ENCODE peak calls at places on chromosomes 4 and X, in four cellular contexts. One of them, this sample, is unnamed.

GRCh38 chr4:85092536-85092935 is 126.0 kb upstream of the WDFY3 start:
- DNase-seq in iris pigment epithelial cell: no peak
- DNase-seq in neural crest cell: no peak
- DNase-seq in memory B cell: no peak
- DNase-seq in this sample: no peak

GRCh38 chr4:181957088-181957487 is 286.1 kb upstream of the TENM3 start:
- DNase-seq in memory B cell: no peak
- DNase-seq in iris pigment epithelial cell: peak; percentile 88
- DNase-seq in neural crest cell: no peak
- DNase-seq in this sample: peak; percentile 81

GRCh38 chr4:40829586-40829985 is 79.8 kb downstream of the NSUN7 start:
- DNase-seq in neural crest cell: no peak
- DNase-seq in iris pigment epithelial cell: no peak
- DNase-seq in memory B cell: no peak
- DNase-seq in this sample: no peak

GRCh38 chr4:23629421-23629820 is 260.4 kb downstream of the PPARGC1A start:
- DNase-seq in iris pigment epithelial cell: no peak
- DNase-seq in memory B cell: no peak
- DNase-seq in neural crest cell: no peak
- DNase-seq in this sample: no peak

GRCh38 chr4:5678977-5679376 is 29.4 kb downstream of the EVC2 start:
- DNase-seq in neural crest cell: no peak
- DNase-seq in memory B cell: no peak
- DNase-seq in iris pigment epithelial cell: peak; percentile 64
- DNase-seq in this sample: no peak

GRCh38 chrX:41276661-41277506 is 57.1 kb upstream of the DDX3X start:
- DNase-seq in neural crest cell: no peak
- DNase-seq in iris pigment epithelial cell: no peak
- DNase-seq in memory B cell: no peak
- DNase-seq in this sample: no peak

GRCh38 chr4:183721207-183722081 is 62.4 kb downstream of the TRAPPC11 start:
- DNase-seq in neural crest cell: no peak
- DNase-seq in memory B cell: no peak
- DNase-seq in iris pigment epithelial cell: peak; percentile 46
- DNase-seq in this sample: peak; percentile 18

GRCh38 chr4:24203896-24204295 is 314.0 kb upstream of the PPARGC1A start:
- DNase-seq in iris pigment epithelial cell: no peak
- DNase-seq in neural crest cell: no peak
- DNase-seq in memory B cell: no peak
- DNase-seq in this sample: no peak

GRCh38 chr4:3035674-3036073 is 38.7 kb downstream of the HTT-AS start:
- DNase-seq in neural crest cell: no peak
- DNase-seq in iris pigment epithelial cell: no peak
- DNase-seq in memory B cell: no peak
- DNase-seq in this sample: no peak

GRCh38 chr4:107379054-107379869 is 340.8 kb downstream of the PAPSS1 start:
- DNase-seq in memory B cell: no peak
- DNase-seq in iris pigment epithelial cell: peak; percentile 60
- DNase-seq in neural crest cell: no peak
- DNase-seq in this sample: peak; percentile 7

GRCh38 chr4:857461-857860 is 31.5 kb upstream of the CPLX1 start:
- DNase-seq in memory B cell: no peak
- DNase-seq in neural crest cell: no peak
- DNase-seq in iris pigment epithelial cell: no peak
- DNase-seq in this sample: no peak

GRCh38 chr4:43089730-43090129 is 197.2 kb downstream of the GRXCR1 start:
- DNase-seq in neural crest cell: no peak
- DNase-seq in memory B cell: no peak
- DNase-seq in iris pigment epithelial cell: peak; percentile 0
- DNase-seq in this sample: no peak

GRCh38 chr4:119592708-119593298 is 35.8 kb downstream of the PDE5A start:
- DNase-seq in memory B cell: no peak
- DNase-seq in neural crest cell: no peak
- DNase-seq in iris pigment epithelial cell: peak; percentile 28
- DNase-seq in this sample: no peak

GRCh38 chr4:113809313-113809712 is 47.8 kb upstream of the CAMK2D start:
- DNase-seq in neural crest cell: no peak
- DNase-seq in memory B cell: no peak
- DNase-seq in iris pigment epithelial cell: no peak
- DNase-seq in this sample: no peak

GRCh38 chr4:87011340-87012034 is 76.7 kb downstream of the AFF1 start:
- DNase-seq in neural crest cell: no peak
- DNase-seq in iris pigment epithelial cell: peak; percentile 97
- DNase-seq in memory B cell: no peak
- DNase-seq in this sample: peak; percentile 89

GRCh38 chr4:166195101-166195500 is 322.1 kb downstream of the TLL1 start:
- DNase-seq in neural crest cell: no peak
- DNase-seq in memory B cell: no peak
- DNase-seq in iris pigment epithelial cell: no peak
- DNase-seq in this sample: no peak

GRCh38 chr4:154577324-154577723 is 13.2 kb downstream of the FGA start:
- DNase-seq in memory B cell: no peak
- DNase-seq in neural crest cell: no peak
- DNase-seq in iris pigment epithelial cell: peak; percentile 79
- DNase-seq in this sample: no peak

GRCh38 chrX:16643160-16643559 is 6.8 kb upstream of the S100G start:
- DNase-seq in neural crest cell: no peak
- DNase-seq in memory B cell: no peak
- DNase-seq in iris pigment epithelial cell: peak; percentile 78
- DNase-seq in this sample: peak; percentile 15

GRCh38 chrX:106246511-106246910 is 78.4 kb downstream of the PWWP3B start:
- DNase-seq in iris pigment epithelial cell: peak; percentile 9
- DNase-seq in memory B cell: no peak
- DNase-seq in neural crest cell: no peak
- DNase-seq in this sample: peak; percentile 29

GRCh38 chr4:173917255-173917960 is 366.1 kb downstream of the FBXO8 start:
- DNase-seq in iris pigment epithelial cell: peak; percentile 92
- DNase-seq in neural crest cell: no peak
- DNase-seq in memory B cell: no peak
- DNase-seq in this sample: peak; percentile 31

GRCh38 chr4:153296424-153296823 is 48.1 kb upstream of the MND1 start:
- DNase-seq in memory B cell: no peak
- DNase-seq in neural crest cell: no peak
- DNase-seq in iris pigment epithelial cell: peak; percentile 34
- DNase-seq in this sample: no peak

GRCh38 chr4:2691952-2692435 is 64.1 kb downstream of the TNIP2 start:
- DNase-seq in memory B cell: no peak
- DNase-seq in iris pigment epithelial cell: no peak
- DNase-seq in neural crest cell: no peak
- DNase-seq in this sample: no peak

GRCh38 chrX:22912598-22912997 is 87.2 kb upstream of the DDX53 start:
- DNase-seq in iris pigment epithelial cell: no peak
- DNase-seq in memory B cell: no peak
- DNase-seq in neural crest cell: no peak
- DNase-seq in this sample: no peak

GRCh38 chr4:174209296-174209695 is 74.2 kb downstream of the FBXO8 start:
- DNase-seq in memory B cell: no peak
- DNase-seq in iris pigment epithelial cell: no peak
- DNase-seq in neural crest cell: no peak
- DNase-seq in this sample: no peak

GRCh38 chr4:2968381-2968780 is 5.0 kb downstream of the GRK4 start:
- DNase-seq in iris pigment epithelial cell: peak; percentile 56
- DNase-seq in neural crest cell: no peak
- DNase-seq in memory B cell: no peak
- DNase-seq in this sample: no peak

GRCh38 chrX:10049246-10049645 is 82.1 kb downstream of the CLDN34 start:
- DNase-seq in neural crest cell: no peak
- DNase-seq in memory B cell: no peak
- DNase-seq in iris pigment epithelial cell: no peak
- DNase-seq in this sample: no peak

GRCh38 chr4:32958586-32958985 is 2238.4 kb downstream of the PCDH7 start:
- DNase-seq in memory B cell: no peak
- DNase-seq in neural crest cell: no peak
- DNase-seq in iris pigment epithelial cell: no peak
- DNase-seq in this sample: no peak

GRCh38 chr4:100986360-100986868 is 360.9 kb downstream of the PPP3CA start:
- DNase-seq in memory B cell: no peak
- DNase-seq in iris pigment epithelial cell: peak; percentile 22
- DNase-seq in neural crest cell: peak; percentile 12
- DNase-seq in this sample: peak; percentile 7